ENCODE peak calls at places on chromosomes 4 and X, in eight cellular contexts. R, J, M, I, K, T, G and D are unnamed samples.

GRCh38 chr4:94298725-94299252 is 43.8 kb downstream of the HPGDS start:
- DNase-seq in R (no peak), J (no peak), M (no peak), I (no peak), K (no peak), T (no peak), G (no peak), D (no peak)

GRCh38 chrX:115372026-115372610 is 82.6 kb downstream of the LUZP4 start:
- DNase-seq in R (no peak), J (no peak), M (no peak), I (no peak), K (peak), T (no peak), G (no peak), D (no peak)

GRCh38 chrX:29617276-29617675 is 598.1 kb upstream of the MAGEB2 start:
- DNase-seq in R (no peak), J (no peak), M (no peak), I (no peak), K (no peak), T (no peak), G (no peak), D (no peak)

GRCh38 chrX:136953867-136954787 is 73.6 kb upstream of the RBMX start:
- DNase-seq in R (peak), J (peak), M (peak), I (peak), K (peak), T (peak), G (no peak), D (peak)

GRCh38 chrX:73577368-73577767 is 14.4 kb downstream of the CHIC1 start:
- DNase-seq in R (no peak), J (no peak), M (no peak), I (no peak), K (peak), T (no peak), G (no peak), D (no peak)

GRCh38 chr4:336099-336892 is 1.3 kb upstream of the ZNF141 start:
- DNase-seq in R (peak), J (peak), M (no peak), I (no peak), K (no peak), T (no peak), G (peak), D (peak)

GRCh38 chrX:70171636-70172035 is 5.6 kb upstream of the DGAT2L6 start:
- DNase-seq in R (no peak), J (no peak), M (no peak), I (no peak), K (no peak), T (no peak), G (no peak), D (no peak)

GRCh38 chrX:143648705-143649104 is 12.8 kb upstream of the SLITRK4 start:
- DNase-seq in R (no peak), J (no peak), M (no peak), I (no peak), K (no peak), T (no peak), G (no peak), D (no peak)

GRCh38 chr4:48129307-48130014 is 4.6 kb downstream of the TXK start:
- DNase-seq in R (peak), J (peak), M (no peak), I (no peak), K (peak), T (no peak), G (peak), D (no peak)

GRCh38 chr4:122783301-122784215 is 43.1 kb upstream of the FGF2 start:
- DNase-seq in R (peak), J (peak), M (peak), I (no peak), K (peak), T (no peak), G (no peak), D (peak)

GRCh38 chr4:184819786-184820185 is 6.0 kb downstream of the ACSL1 start:
- DNase-seq in R (no peak), J (peak), M (no peak), I (no peak), K (no peak), T (no peak), G (no peak), D (no peak)

GRCh38 chr4:152515678-152516077 is 20.2 kb downstream of the FBXW7 start:
- DNase-seq in R (no peak), J (no peak), M (no peak), I (no peak), K (no peak), T (no peak), G (no peak), D (no peak)

GRCh38 chrX:131895002-131895401 is 128.1 kb upstream of the STK26 start:
- DNase-seq in R (no peak), J (no peak), M (no peak), I (no peak), K (no peak), T (no peak), G (no peak), D (no peak)

GRCh38 chr4:173214661-173215060 is 46.0 kb downstream of the GALNT7 start:
- DNase-seq in R (no peak), J (no peak), M (no peak), I (peak), K (no peak), T (no peak), G (no peak), D (no peak)

GRCh38 chr4:139188648-139189416 is 11.8 kb upstream of the ELF2 start:
- DNase-seq in R (no peak), J (no peak), M (no peak), I (no peak), K (no peak), T (no peak), G (no peak), D (no peak)

GRCh38 chrX:13489451-13489850 is 80.0 kb upstream of the EGFL6 start:
- DNase-seq in R (peak), J (peak), M (peak), I (peak), K (peak), T (no peak), G (no peak), D (peak)

GRCh38 chr4:95540227-95540626 is 8.5 kb downstream of the UNC5C start:
- DNase-seq in R (no peak), J (no peak), M (no peak), I (no peak), K (no peak), T (no peak), G (no peak), D (no peak)

GRCh38 chrX:47796433-47796906 is 40.2 kb upstream of the ZNF81 start:
- DNase-seq in R (no peak), J (no peak), M (no peak), I (no peak), K (no peak), T (no peak), G (no peak), D (no peak)

GRCh38 chrX:13652256-13653021 is 502 bp upstream of the TCEANC start:
- DNase-seq in R (no peak), J (no peak), M (no peak), I (no peak), K (peak), T (no peak), G (no peak), D (no peak)

GRCh38 chr4:37008199-37008598 is 236.3 kb upstream of the NWD2 start:
- DNase-seq in R (peak), J (no peak), M (no peak), I (peak), K (peak), T (no peak), G (no peak), D (no peak)

GRCh38 chr4:112213850-112214249 is 17.7 kb upstream of the AP1AR start:
- DNase-seq in R (no peak), J (no peak), M (no peak), I (no peak), K (no peak), T (no peak), G (no peak), D (no peak)

GRCh38 chrX:107935200-107935599 is 47.0 kb downstream of the TEX13B start:
- DNase-seq in R (no peak), J (no peak), M (no peak), I (no peak), K (peak), T (no peak), G (no peak), D (no peak)

GRCh38 chr4:30856795-30857564 is 136.8 kb downstream of the PCDH7 start:
- DNase-seq in R (no peak), J (no peak), M (no peak), I (no peak), K (no peak), T (no peak), G (no peak), D (no peak)

GRCh38 chr4:30865676-30866075 is 145.5 kb downstream of the PCDH7 start:
- DNase-seq in R (no peak), J (no peak), M (no peak), I (no peak), K (no peak), T (no peak), G (no peak), D (no peak)

GRCh38 chr4:30863031-30863430 is 142.9 kb downstream of the PCDH7 start:
- DNase-seq in R (no peak), J (no peak), M (no peak), I (no peak), K (no peak), T (no peak), G (no peak), D (no peak)

GRCh38 chr4:30862176-30862575 is 142.0 kb downstream of the PCDH7 start:
- DNase-seq in R (no peak), J (no peak), M (no peak), I (no peak), K (no peak), T (no peak), G (no peak), D (no peak)

GRCh38 chr4:30860983-30861382 is 140.8 kb downstream of the PCDH7 start:
- DNase-seq in R (no peak), J (no peak), M (no peak), I (no peak), K (no peak), T (no peak), G (no peak), D (no peak)
- TF ChIP-seq CTCF in R (no peak), J (no peak), M (no peak), I (no peak), K (no peak), T (no peak), G (no peak), D (no peak)

GRCh38 chr4:4640692-4641091 is 98.8 kb upstream of the STX18 start:
- DNase-seq in R (no peak), J (no peak), M (no peak), I (no peak), K (no peak), T (no peak), G (no peak), D (no peak)
- TF ChIP-seq POLR2A in R (no peak), J (no peak), M (no peak), I (no peak), K (no peak), T (no peak), G (no peak), D (no peak)

GRCh38 chrX:119272882-119273806 is 37.1 kb downstream of the PGRMC1 start:
- DNase-seq in R (peak), J (peak), M (no peak), I (peak), K (no peak), T (no peak), G (peak), D (peak)
- TF ChIP-seq CTCF in R (no peak), J (no peak), M (no peak), I (no peak), K (no peak), T (no peak), G (peak), D (no peak)

GRCh38 chr4:7103031-7103598 is 35.3 kb upstream of the GRPEL1 start:
- DNase-seq in R (peak), J (peak), M (peak), I (peak), K (peak), T (peak), G (peak), D (peak)
- TF ChIP-seq POLR2A in R (peak), J (peak), M (peak), I (no peak), K (peak), T (peak), G (peak), D (peak)

DNA sequence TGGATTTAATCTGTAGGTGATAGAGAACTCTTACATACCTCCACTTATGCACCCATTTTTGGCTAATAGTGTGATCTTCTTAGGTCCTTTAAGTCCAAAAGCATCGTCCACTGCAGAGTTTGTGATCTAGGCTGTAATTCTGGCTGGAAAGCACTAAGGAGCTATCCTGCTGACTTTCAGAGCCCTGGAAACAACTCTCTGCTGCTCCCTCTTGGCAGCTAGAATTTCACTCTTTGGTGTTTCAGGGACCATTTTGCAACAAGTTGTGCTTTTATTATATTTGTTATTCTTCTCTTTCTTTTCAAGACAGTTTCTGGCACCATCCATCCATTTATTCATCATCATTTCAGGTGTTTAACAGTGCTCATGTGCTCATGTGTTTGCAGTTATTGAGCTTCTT is 130.0 kb downstream of the RBM46 start:
- DNase-seq in R (no peak), J (no peak), M (no peak), I (no peak), K (peak), T (no peak), G (no peak), D (no peak)
- TF ChIP-seq CTCF in R (no peak), J (peak), M (no peak), I (no peak), K (no peak), T (no peak), G (no peak), D (no peak)

DNA sequence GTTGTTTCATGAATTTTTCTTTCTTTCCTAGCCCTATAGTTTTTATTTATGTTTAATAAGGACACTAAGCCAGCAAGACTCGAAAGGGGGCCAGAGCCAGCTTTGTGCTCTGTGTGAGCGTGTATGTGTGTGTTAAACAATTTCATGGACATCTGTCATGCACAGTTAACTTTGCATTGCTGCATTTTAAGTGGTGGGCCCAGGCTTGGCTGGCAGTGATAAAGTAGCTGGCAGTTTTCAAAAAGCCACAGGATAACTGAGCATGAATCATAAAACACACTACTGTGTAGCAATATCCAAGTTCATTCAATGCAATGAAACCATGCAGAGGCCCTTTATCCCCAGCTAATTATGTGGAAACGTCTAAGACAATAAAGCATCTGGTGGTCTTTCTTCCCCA is 133.0 kb downstream of the NKX6-1 start:
- DNase-seq in R (no peak), J (no peak), M (no peak), I (no peak), K (no peak), T (no peak), G (no peak), D (no peak)
- TF ChIP-seq POLR2A in R (no peak), J (no peak), M (no peak), I (no peak), K (no peak), T (no peak), G (no peak), D (no peak)